ENCODE peak calls at places on chromosomes 12 and 14, in six cellular contexts. F, W, K, L, G and B are unnamed samples.

GRCh38 chr12:75823475-75823874 is 208.1 kb downstream of the PHLDA1 start:
- DNase-seq in G (no peak), L (no peak), K (no peak), F (no peak), W (peak), B (no peak)

GRCh38 chr14:104390941-104391901 is 188.3 kb upstream of the C14orf180 start:
- DNase-seq in G (no peak), K (no peak), L (peak), F (no peak), W (no peak), B (no peak)

GRCh38 chr14:34931206-34931605 is 51.6 kb upstream of the SRP54 start:
- DNase-seq in K (no peak), L (peak), F (no peak), G (peak), W (no peak), B (peak)

GRCh38 chr12:88036368-88036965 is 7.3 kb upstream of the C12orf50 start:
- DNase-seq in F (no peak), K (peak), G (peak), L (no peak), W (peak), B (no peak)

GRCh38 chr12:79012616-79013015 is 148.0 kb downstream of the SYT1 start:
- DNase-seq in F (no peak), L (no peak), W (no peak), K (no peak), G (no peak), B (no peak)

GRCh38 chr12:31506907-31507306 is 84.0 kb downstream of the DENND5B start:
- DNase-seq in W (peak), F (no peak), L (no peak), K (no peak), G (no peak), B (no peak)

GRCh38 chr14:92254786-92255185 is 68.2 kb upstream of the SLC24A4 start:
- DNase-seq in G (no peak), K (peak), W (peak), F (no peak), L (no peak), B (no peak)

GRCh38 chr12:75439930-75440329 is 40.6 kb upstream of the GLIPR1 start:
- DNase-seq in W (peak), G (no peak), L (no peak), K (no peak), F (no peak), B (no peak)

GRCh38 chr14:50001146-50001998 is 108.5 kb downstream of the ARF6 start:
- DNase-seq in L (peak), G (peak), W (peak), K (peak), F (peak), B (peak)

GRCh38 chr14:69459122-69459521 is 25.4 kb upstream of the PLEKHD1 start:
- DNase-seq in L (no peak), G (no peak), K (no peak), F (no peak), W (no peak), B (no peak)

GRCh38 chr14:29627141-29627540 is 300.5 kb downstream of the PRKD1 start:
- DNase-seq in K (no peak), W (peak), F (no peak), G (no peak), L (no peak), B (no peak)

GRCh38 chr12:50676761-50677160 is 87.1 kb upstream of the ATF1 start:
- DNase-seq in L (no peak), G (no peak), F (no peak), W (no peak), K (no peak), B (no peak)

GRCh38 chr14:72598328-72598727 is 295.6 kb downstream of the DPF3 start:
- DNase-seq in G (no peak), F (no peak), K (no peak), L (no peak), W (no peak), B (no peak)

GRCh38 chr12:69984216-69984615 is 159.2 kb downstream of the MYRFL start:
- DNase-seq in L (no peak), K (no peak), G (no peak), W (peak), F (no peak), B (no peak)

GRCh38 chr14:100568998-100569733 is 18.1 kb downstream of the BEGAIN start:
- DNase-seq in K (no peak), G (no peak), W (no peak), F (no peak), L (no peak), B (no peak)

GRCh38 chr12:92784356-92784755 is 81.6 kb downstream of the PLEKHG7 start:
- DNase-seq in K (no peak), L (no peak), F (no peak), W (peak), G (no peak), B (no peak)

GRCh38 chr14:35420036-35420811 is 15.7 kb upstream of the NFKBIA start:
- DNase-seq in F (no peak), G (no peak), L (no peak), W (peak), K (no peak), B (no peak)

GRCh38 chr12:30794591-30795409 is 40.0 kb upstream of the CAPRIN2 start:
- DNase-seq in K (peak), L (no peak), W (peak), G (peak), F (no peak), B (no peak)

GRCh38 chr14:54356172-54356571 is 40.6 kb upstream of the CDKN3 start:
- DNase-seq in L (no peak), W (no peak), F (no peak), G (no peak), K (no peak), B (no peak)

GRCh38 chr12:7497661-7498060 is 5.9 kb downstream of the CD163 start:
- DNase-seq in L (no peak), F (no peak), K (no peak), W (peak), G (no peak), B (no peak)

GRCh38 chr12:104643921-104644669 is 187.3 kb downstream of the CHST11 start:
- DNase-seq in L (no peak), K (no peak), F (no peak), G (peak), W (no peak), B (no peak)